ENCODE peak calls at places on chromosome 15, in six cellular contexts. E, K, D, B, J and C are unnamed samples.

GRCh38 chr15:60917469-60918130 is 311.5 kb downstream of the RORA start:
- DNase-seq in B (no peak), D (no peak), K (peak), J (no peak), E (no peak), C (no peak)

GRCh38 chr15:38398134-38398533 is 55.8 kb upstream of the FAM98B start:
- DNase-seq in J (no peak), B (no peak), E (peak), K (no peak), D (no peak), C (no peak)

GRCh38 chr15:51229907-51230328 is 108.5 kb downstream of the CYP19A1 start:
- DNase-seq in K (no peak), E (peak), J (no peak), D (no peak), B (peak), C (peak)

GRCh38 chr15:48367483-48367882 is 36.3 kb downstream of the DUT start:
- DNase-seq in D (no peak), J (no peak), B (no peak), K (no peak), E (peak), C (no peak)

GRCh38 chr15:50358805-50359204 is 3.8 kb upstream of the GABPB1 start:
- DNase-seq in B (peak), K (no peak), J (no peak), D (no peak), E (peak), C (peak)

GRCh38 chr15:47513496-47513895 is 203.8 kb upstream of the SEMA6D start:
- DNase-seq in J (no peak), B (no peak), E (no peak), D (no peak), K (no peak), C (no peak)

GRCh38 chr15:49984436-49984835 is 134.6 kb downstream of the ATP8B4 start:
- DNase-seq in B (no peak), D (no peak), J (no peak), E (no peak), K (no peak), C (no peak)

GRCh38 chr15:34889486-34889885 is 80.1 kb downstream of the AQR start:
- DNase-seq in K (no peak), J (no peak), D (no peak), B (no peak), E (no peak), C (no peak)

GRCh38 chr15:99486371-99487336 is 79.1 kb upstream of the MEF2A start:
- DNase-seq in B (no peak), D (peak), J (no peak), K (peak), E (no peak), C (no peak)

GRCh38 chr15:78265752-78266224 is 1.4 kb downstream of the DNAJA4 start:
- DNase-seq in B (no peak), D (no peak), E (peak), J (no peak), K (no peak), C (no peak)

GRCh38 chr15:63775303-63775702 is 58.4 kb downstream of the HERC1 start:
- DNase-seq in D (no peak), B (no peak), J (no peak), E (no peak), K (no peak), C (no peak)

GRCh38 chr15:51736646-51737537 is 563 bp downstream of the LYSMD2 start:
- DNase-seq in E (no peak), J (no peak), D (no peak), K (peak), B (no peak), C (peak)

GRCh38 chr15:35696767-35697231 is 150.8 kb upstream of the DPH6 start:
- DNase-seq in E (no peak), J (no peak), K (no peak), B (no peak), D (no peak), C (no peak)

GRCh38 chr15:75121547-75121946 is 80.1 kb upstream of the C15orf39 start:
- DNase-seq in E (no peak), K (no peak), D (no peak), J (no peak), B (no peak), C (no peak)

GRCh38 chr15:52019394-52020252 is 604 bp downstream of the MAPK6 start:
- DNase-seq in J (peak), D (no peak), B (peak), K (peak), E (peak), C (peak)

GRCh38 chr15:101538177-101538576 is 48.7 kb upstream of the PCSK6 start:
- DNase-seq in B (no peak), E (no peak), D (no peak), K (no peak), J (no peak), C (no peak)

GRCh38 chr15:71784719-71785118 is 25.6 kb upstream of the NR2E3 start:
- DNase-seq in K (no peak), E (no peak), B (peak), D (no peak), J (peak), C (no peak)

GRCh38 chr15:83845230-83845629 is 191.3 kb downstream of the ADAMTSL3 start:
- DNase-seq in E (peak), K (no peak), D (no peak), J (no peak), B (no peak), C (no peak)

GRCh38 chr15:23857028-23857641 is 170.0 kb upstream of the NDN start:
- DNase-seq in K (peak), E (peak), B (no peak), J (no peak), D (no peak), C (no peak)

GRCh38 chr15:35925634-35926380 is 379.8 kb upstream of the DPH6 start:
- DNase-seq in K (no peak), J (no peak), D (no peak), B (no peak), E (no peak), C (no peak)

GRCh38 chr15:77475898-77476297 is 55.2 kb downstream of the HMG20A start:
- DNase-seq in D (no peak), K (no peak), J (no peak), B (no peak), E (no peak), C (no peak)

GRCh38 chr15:100726426-100727190 is 124.2 kb downstream of the ASB7 start:
- DNase-seq in J (peak), B (no peak), D (no peak), E (no peak), K (no peak), C (no peak)